ENCODE peak calls at places on chromosome 21, in eight cellular contexts. I is A549, Z is esophagus muscularis mucosa, V is GM12878, P is ovary, U is stomach, R is tibial nerve, D is SK-N-SH. H is an unnamed sample.

GRCh38 chr21:26966978-26967913 is at the start of gene ADAMTS5:
- DNase-seq in Z (no peak), R (peak; percentile 39), U (peak; percentile 25), P (peak; percentile 72), D (peak; percentile 80), V (no peak), I (no peak), H (peak; percentile 84)

GRCh38 chr21:41348434-41348833 is 13.4 kb upstream of the MX2 start:
- DNase-seq in U (no peak), I (no peak), P (no peak), Z (no peak), R (no peak), D (no peak), V (no peak), H (no peak)

GRCh38 chr21:31318971-31319370 is 25.1 kb downstream of the TIAM1 start:
- DNase-seq in Z (no peak), R (no peak), V (no peak), I (no peak), U (no peak), D (no peak), P (no peak), H (no peak)

GRCh38 chr21:35377505-35378090 is 328.5 kb upstream of the RUNX1 start:
- DNase-seq in V (no peak), R (no peak), P (no peak), U (no peak), D (no peak), I (no peak), Z (no peak), H (no peak)

GRCh38 chr21:15826147-15826780 is 96.5 kb downstream of the USP25 start:
- DNase-seq in Z (no peak), P (no peak), U (no peak), R (no peak), V (peak; percentile 11), D (peak; percentile 17), I (peak; percentile 73), H (no peak)

GRCh38 chr21:26717146-26717739 is 128.0 kb downstream of the ADAMTS1 start:
- DNase-seq in U (no peak), Z (no peak), V (no peak), D (peak; percentile 24), R (no peak), P (no peak), I (peak; percentile 4), H (no peak)

GRCh38 chr21:34974162-34974981 is 74.7 kb downstream of the RUNX1 start:
- DNase-seq in R (no peak), U (no peak), P (no peak), I (no peak), Z (no peak), D (no peak), V (peak; percentile 73), H (no peak)

GRCh38 chr21:35511298-35512162 is 462.4 kb upstream of the RUNX1 start:
- DNase-seq in D (no peak), U (no peak), Z (no peak), V (no peak), I (no peak), P (no peak), R (no peak), H (no peak)

GRCh38 chr21:36470294-36470693 is 9.6 kb downstream of the CLDN14 start:
- DNase-seq in D (no peak), P (no peak), R (no peak), I (no peak), Z (no peak), V (no peak), U (no peak), H (no peak)

GRCh38 chr21:19034041-19034440 is 630.5 kb upstream of the TMPRSS15 start:
- DNase-seq in Z (no peak), I (no peak), U (no peak), R (no peak), D (no peak), V (no peak), P (no peak), H (no peak)

GRCh38 chr21:24023936-24024335 is 1583.3 kb downstream of the MRPL39 start:
- DNase-seq in P (no peak), U (no peak), R (no peak), D (peak; percentile 27), Z (no peak), V (no peak), I (no peak), H (no peak)

GRCh38 chr21:35323947-35324346 is 274.8 kb upstream of the RUNX1 start:
- DNase-seq in I (no peak), Z (peak; percentile 91), V (no peak), D (peak; percentile 54), R (no peak), U (no peak), P (peak; percentile 50), H (no peak)

GRCh38 chr21:36695671-36696389 is 3.1 kb upstream of the SIM2 start:
- DNase-seq in P (no peak), U (no peak), I (no peak), R (no peak), V (no peak), D (peak; percentile 41), Z (no peak), H (no peak)

GRCh38 chr21:28126521-28127317 is 866.0 kb downstream of the LTN1 start:
- DNase-seq in R (no peak), Z (no peak), U (no peak), P (no peak), I (no peak), V (no peak), D (no peak), H (no peak)

GRCh38 chr21:28447453-28447852 is 545.2 kb downstream of the LTN1 start:
- DNase-seq in U (no peak), D (no peak), R (no peak), P (no peak), I (no peak), V (no peak), Z (no peak), H (no peak)

GRCh38 chr21:34510148-34511142 is 1.6 kb downstream of the KCNE1 start:
- DNase-seq in U (peak; percentile 79), I (peak; percentile 69), V (no peak), Z (no peak), D (peak; percentile 27), P (no peak), R (peak; percentile 69), H (no peak)

GRCh38 chr21:20329636-20330035 is 668.6 kb upstream of the NCAM2 start:
- DNase-seq in I (no peak), V (no peak), P (no peak), Z (no peak), U (no peak), R (no peak), D (no peak), H (no peak)

GRCh38 chr21:33670076-33670475 is 27.8 kb downstream of the ITSN1 start:
- DNase-seq in I (no peak), D (no peak), V (no peak), R (no peak), P (no peak), Z (no peak), U (no peak), H (no peak)

GRCh38 chr21:33028759-33029511 is 3.2 kb downstream of the OLIG2 start:
- DNase-seq in R (no peak), I (no peak), D (no peak), P (no peak), V (no peak), Z (no peak), U (no peak), H (no peak)

GRCh38 chr21:26798856-26799751 is 46.1 kb downstream of the ADAMTS1 start:
- DNase-seq in D (no peak), V (no peak), P (no peak), Z (no peak), R (no peak), U (no peak), I (no peak), H (no peak)

GRCh38 chr21:31580866-31581276 is 78.6 kb upstream of the SOD1 start:
- DNase-seq in U (peak; percentile 75), V (peak; percentile 26), P (peak; percentile 47), Z (no peak), D (peak; percentile 68), I (peak; percentile 54), R (peak; percentile 90), H (no peak)

GRCh38 chr21:33383056-33383888 is 19.9 kb upstream of the IFNGR2 start:
- DNase-seq in P (peak; percentile 78), Z (no peak), D (no peak), I (peak; percentile 71), R (peak; percentile 51), V (peak; percentile 98), U (peak; percentile 68), H (no peak)

GRCh38 chr21:25639167-25639921 is at the start of gene JAM2:
- DNase-seq in V (no peak), R (peak; percentile 39), I (peak; percentile 15), Z (no peak), P (peak; percentile 64), U (no peak), D (peak; percentile 88), H (peak; percentile 67)
- TF ChIP-seq CTCF in V (peak; percentile 60), R (peak; percentile 32), I (no peak), Z (peak; percentile 52), P (no peak), U (no peak), D (peak; percentile 50), H (no peak)

GRCh38 chr21:43929217-43929971 is 64.4 kb downstream of the AGPAT3 start:
- DNase-seq in D (no peak), V (no peak), U (peak; percentile 72), Z (no peak), P (no peak), R (no peak), I (no peak), H (no peak)
- TF ChIP-seq EP300 in D (no peak), V (no peak), U (no peak), Z (no peak), P (no peak), R (no peak), I (no peak), H (no peak)

GRCh38 chr21:17269760-17270159 is 243.1 kb upstream of the CXADR start:
- DNase-seq in D (no peak), I (no peak), R (no peak), U (no peak), Z (no peak), V (no peak), P (no peak), H (no peak)

DNA sequence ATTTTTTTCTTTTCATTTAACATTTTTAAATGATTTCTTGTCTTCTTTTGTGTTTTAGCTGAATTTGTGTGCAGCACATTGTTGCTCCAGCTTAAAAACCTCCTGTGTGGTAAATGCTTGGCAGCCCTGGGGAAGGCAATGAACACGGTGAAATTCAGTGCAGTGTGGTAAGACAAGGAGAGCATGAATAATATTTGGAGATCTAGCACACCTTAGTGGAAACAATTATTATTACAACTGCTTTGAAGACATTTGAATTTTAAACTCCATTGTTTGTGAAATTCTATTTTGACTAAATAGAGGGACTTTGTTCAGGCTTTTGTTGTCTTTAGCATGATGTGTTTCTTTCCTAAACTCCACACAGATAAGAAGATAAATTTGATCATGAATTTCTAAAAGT is 242.6 kb upstream of the CXADR start:
- DNase-seq in Z (no peak), I (peak; percentile 18), D (peak; percentile 48), V (no peak), R (peak; percentile 46), U (no peak), P (peak; percentile 77), H (no peak)
- TF ChIP-seq CTCF in Z (peak; percentile 61), I (peak; percentile 40), D (peak; percentile 43), V (no peak), R (peak; percentile 42), U (no peak), P (peak; percentile 27), H (peak; percentile 44)

DNA sequence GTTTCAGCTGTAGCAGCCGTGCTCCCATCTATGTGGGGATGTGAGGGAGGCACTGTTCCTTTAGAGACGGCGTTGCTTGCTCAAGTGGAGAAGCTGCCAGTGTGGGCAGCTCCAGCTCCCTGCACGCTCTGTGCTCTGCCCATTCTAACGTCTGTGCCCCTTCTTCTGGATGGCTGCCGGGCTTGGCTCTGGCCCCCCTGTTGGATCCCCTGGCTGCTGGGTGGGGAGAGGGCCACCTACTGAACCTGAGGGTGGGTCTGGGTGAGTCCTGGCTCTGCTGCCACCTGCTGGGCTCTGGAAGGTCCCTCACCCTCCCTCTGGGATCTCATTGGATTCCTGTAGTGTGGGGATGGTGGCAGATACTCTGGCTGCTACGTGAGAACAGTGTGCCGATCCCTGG is 5.0 kb downstream of the PFKL start:
- DNase-seq in U (peak; percentile 43), P (peak; percentile 54), Z (no peak), I (peak; percentile 39), R (peak; percentile 36), V (no peak), D (peak; percentile 91), H (no peak)
- TF ChIP-seq EP300 in U (no peak), P (no peak), Z (no peak), I (no peak), R (no peak), V (no peak), D (no peak), H (no peak)